ENCODE peak calls at places on chromosome 1, in nine cellular contexts. One of them, this sample, is unnamed.

GRCh38 chr1:203663820-203664219 is 37.2 kb downstream of the ATP2B4 start:
- DNase-seq in A549: no peak
- DNase-seq in IMR-90: peak; percentile 61
- DNase-seq in spleen: no peak
- DNase-seq in ovary: no peak
- DNase-seq in stomach: no peak
- DNase-seq in body of pancreas: no peak
- DNase-seq in lower leg skin: no peak
- DNase-seq in tibial nerve: no peak
- DNase-seq in this sample: no peak

GRCh38 chr1:39799770-39800470 is 11.3 kb upstream of the BMP8B start:
- DNase-seq in A549: peak; percentile 65
- DNase-seq in IMR-90: peak; percentile 84
- DNase-seq in spleen: peak; percentile 91
- DNase-seq in ovary: peak; percentile 35
- DNase-seq in lower leg skin: peak; percentile 93
- DNase-seq in body of pancreas: peak; percentile 75
- DNase-seq in stomach: peak; percentile 72
- DNase-seq in tibial nerve: peak; percentile 73
- DNase-seq in this sample: no peak

GRCh38 chr1:236685917-236686814 is at the start of gene ACTN2:
- DNase-seq in ovary: peak; percentile 62
- DNase-seq in spleen: peak; percentile 80
- DNase-seq in A549: peak; percentile 7
- DNase-seq in IMR-90: no peak
- DNase-seq in lower leg skin: peak; percentile 87
- DNase-seq in stomach: peak; percentile 55
- DNase-seq in body of pancreas: peak; percentile 60
- DNase-seq in tibial nerve: no peak
- DNase-seq in this sample: no peak

GRCh38 chr1:240122639-240123604 is 31.2 kb downstream of the FMN2 start:
- DNase-seq in body of pancreas: peak; percentile 70
- DNase-seq in stomach: no peak
- DNase-seq in A549: no peak
- DNase-seq in spleen: no peak
- DNase-seq in lower leg skin: no peak
- DNase-seq in tibial nerve: no peak
- DNase-seq in IMR-90: no peak
- DNase-seq in ovary: no peak
- DNase-seq in this sample: no peak

GRCh38 chr1:201790261-201790660 is 38.7 kb upstream of the IPO9 start:
- DNase-seq in lower leg skin: no peak
- DNase-seq in spleen: no peak
- DNase-seq in IMR-90: peak; percentile 63
- DNase-seq in tibial nerve: peak; percentile 36
- DNase-seq in stomach: no peak
- DNase-seq in A549: no peak
- DNase-seq in ovary: peak; percentile 37
- DNase-seq in body of pancreas: peak; percentile 18
- DNase-seq in this sample: no peak

GRCh38 chr1:147084273-147085096 is 87.8 kb downstream of the PRKAB2 start:
- DNase-seq in A549: peak; percentile 75
- DNase-seq in ovary: peak; percentile 46
- DNase-seq in tibial nerve: peak; percentile 44
- DNase-seq in body of pancreas: peak; percentile 65
- DNase-seq in spleen: peak; percentile 84
- DNase-seq in IMR-90: peak; percentile 85
- DNase-seq in stomach: peak; percentile 63
- DNase-seq in lower leg skin: peak; percentile 95
- DNase-seq in this sample: peak; percentile 6

GRCh38 chr1:74584185-74584584 is 71.8 kb upstream of the LRRC53 start:
- DNase-seq in body of pancreas: no peak
- DNase-seq in tibial nerve: no peak
- DNase-seq in A549: no peak
- DNase-seq in lower leg skin: no peak
- DNase-seq in stomach: no peak
- DNase-seq in spleen: no peak
- DNase-seq in ovary: no peak
- DNase-seq in IMR-90: peak; percentile 0
- DNase-seq in this sample: no peak

GRCh38 chr1:44707959-44708831 is 22.8 kb downstream of the RNU5D-1 start:
- DNase-seq in body of pancreas: peak; percentile 53
- DNase-seq in A549: peak; percentile 40
- DNase-seq in spleen: peak; percentile 34
- DNase-seq in tibial nerve: peak; percentile 44
- DNase-seq in ovary: no peak
- DNase-seq in stomach: no peak
- DNase-seq in IMR-90: peak; percentile 45
- DNase-seq in lower leg skin: no peak
- DNase-seq in this sample: no peak

GRCh38 chr1:169019419-169020058 is 87.0 kb upstream of the ATP1B1 start:
- DNase-seq in lower leg skin: no peak
- DNase-seq in stomach: no peak
- DNase-seq in spleen: no peak
- DNase-seq in IMR-90: no peak
- DNase-seq in body of pancreas: no peak
- DNase-seq in ovary: no peak
- DNase-seq in A549: no peak
- DNase-seq in tibial nerve: no peak
- DNase-seq in this sample: no peak

GRCh38 chr1:93015590-93015989 is 54.3 kb upstream of the DIPK1A start:
- DNase-seq in lower leg skin: no peak
- DNase-seq in body of pancreas: no peak
- DNase-seq in ovary: no peak
- DNase-seq in spleen: no peak
- DNase-seq in A549: no peak
- DNase-seq in tibial nerve: no peak
- DNase-seq in IMR-90: peak; percentile 54
- DNase-seq in stomach: no peak
- DNase-seq in this sample: no peak

DNA sequence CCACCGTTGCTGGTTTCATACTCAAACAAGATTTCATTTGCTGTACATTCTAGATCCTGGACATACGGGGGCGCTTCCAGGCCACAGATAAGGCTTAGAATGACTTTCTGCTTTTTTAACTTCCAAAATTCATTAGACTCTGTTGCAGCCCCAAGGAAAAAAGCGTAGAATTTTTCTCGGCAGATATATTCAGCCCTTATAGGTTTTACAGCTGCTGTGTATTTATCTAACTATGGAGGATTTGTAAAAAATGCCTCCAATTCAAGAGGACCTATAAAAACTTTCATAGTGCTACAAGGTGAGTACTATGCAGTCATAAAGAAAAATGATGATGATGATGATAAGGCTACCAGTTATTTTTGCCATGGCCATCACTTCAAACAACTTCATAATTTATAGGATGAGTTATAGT is 51.6 kb downstream of the SLC30A10 start:
- DNase-seq in spleen: no peak
- DNase-seq in IMR-90: no peak
- DNase-seq in A549: no peak
- DNase-seq in tibial nerve: no peak
- DNase-seq in lower leg skin: no peak
- DNase-seq in stomach: no peak
- DNase-seq in ovary: no peak
- DNase-seq in body of pancreas: peak; percentile 4
- DNase-seq in this sample: no peak
- TF ChIP-seq CTCF in spleen: no peak
- TF ChIP-seq CTCF in IMR-90: no peak
- TF ChIP-seq CTCF in A549: peak; percentile 45
- TF ChIP-seq CTCF in tibial nerve: no peak
- TF ChIP-seq CTCF in lower leg skin: no peak
- TF ChIP-seq CTCF in stomach: no peak
- TF ChIP-seq CTCF in ovary: no peak
- TF ChIP-seq CTCF in body of pancreas: no peak
- TF ChIP-seq CTCF in this sample: no peak

DNA sequence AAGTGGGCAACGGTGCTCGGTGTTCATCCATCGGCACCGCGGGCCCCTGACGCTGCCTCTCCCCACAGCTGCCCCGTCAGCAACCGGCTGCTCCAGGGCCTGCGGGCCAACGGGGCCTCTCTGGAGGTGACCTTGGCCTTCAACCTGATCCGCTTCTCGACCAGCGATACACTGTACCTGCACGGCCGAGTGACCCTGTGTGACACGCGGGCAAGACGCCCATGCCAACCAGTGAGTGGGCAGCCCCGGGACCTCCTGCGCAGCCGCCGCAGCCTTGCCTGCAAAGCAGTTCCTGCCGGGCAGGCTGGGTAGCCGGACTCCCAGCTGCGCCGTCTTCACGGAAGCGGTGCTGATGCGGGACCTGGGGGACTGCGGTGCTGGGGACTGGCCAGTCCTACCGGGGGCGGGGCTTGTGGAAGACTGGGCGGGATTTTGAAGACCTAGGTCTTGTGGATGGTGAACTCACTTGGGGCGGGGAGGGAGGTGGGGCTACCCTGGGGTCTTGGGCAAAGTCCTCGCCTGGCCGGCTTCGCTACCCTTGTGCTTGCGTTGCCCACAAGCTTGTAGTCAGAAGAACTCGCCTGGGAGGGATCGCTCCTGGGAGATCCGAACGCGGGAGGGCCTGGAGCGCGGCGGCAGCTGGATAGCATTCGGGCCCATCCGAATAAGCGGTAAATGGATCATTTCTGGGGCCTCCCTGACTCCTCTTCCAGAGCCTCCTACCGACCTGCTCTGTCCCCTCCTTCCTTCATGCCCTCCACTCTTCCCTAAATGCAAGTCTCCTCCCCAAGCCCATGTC is 8.8 kb upstream of the CEP85 start:
- DNase-seq in IMR-90: no peak
- DNase-seq in ovary: peak; percentile 55
- DNase-seq in stomach: peak; percentile 80
- DNase-seq in A549: no peak
- DNase-seq in body of pancreas: peak; percentile 93
- DNase-seq in tibial nerve: peak; percentile 30
- DNase-seq in spleen: peak; percentile 89
- DNase-seq in lower leg skin: peak; percentile 88
- DNase-seq in this sample: no peak
- TF ChIP-seq POLR2A in IMR-90: no peak
- TF ChIP-seq POLR2A in ovary: no peak
- TF ChIP-seq POLR2A in stomach: no peak
- TF ChIP-seq POLR2A in A549: no peak
- TF ChIP-seq POLR2A in body of pancreas: peak; percentile 70
- TF ChIP-seq POLR2A in tibial nerve: no peak
- TF ChIP-seq POLR2A in spleen: no peak
- TF ChIP-seq POLR2A in lower leg skin: no peak
- TF ChIP-seq POLR2A in this sample: no peak

DNA sequence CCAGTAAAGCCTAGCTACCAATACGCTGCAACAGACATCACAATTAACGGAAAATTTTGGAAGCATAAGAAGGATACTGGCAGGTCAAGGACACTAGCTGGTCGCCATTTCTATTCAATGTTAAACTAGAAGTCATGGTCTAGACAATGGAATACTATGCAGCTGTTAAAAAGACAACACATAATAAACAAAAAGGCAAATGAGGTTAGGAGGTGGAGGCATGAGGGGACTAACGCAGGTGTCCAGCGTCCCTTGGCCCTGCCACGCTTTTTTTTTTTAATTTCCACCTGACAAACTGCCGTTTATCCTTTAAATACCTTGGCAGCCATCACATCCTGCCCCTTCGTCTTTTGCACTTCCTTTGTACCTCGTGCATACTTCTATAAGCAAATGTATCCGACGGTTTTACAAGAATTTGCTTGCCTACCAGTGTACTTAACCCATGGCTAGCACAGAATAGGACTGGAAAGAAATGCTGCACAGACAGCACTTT is 698 bp upstream of the SLC22A15 start:
- DNase-seq in tibial nerve: no peak
- DNase-seq in body of pancreas: no peak
- DNase-seq in spleen: no peak
- DNase-seq in stomach: no peak
- DNase-seq in IMR-90: no peak
- DNase-seq in ovary: no peak
- DNase-seq in A549: no peak
- DNase-seq in lower leg skin: no peak
- DNase-seq in this sample: no peak
- TF ChIP-seq CTCF in tibial nerve: no peak
- TF ChIP-seq CTCF in body of pancreas: no peak
- TF ChIP-seq CTCF in spleen: no peak
- TF ChIP-seq CTCF in stomach: no peak
- TF ChIP-seq CTCF in IMR-90: no peak
- TF ChIP-seq CTCF in ovary: no peak
- TF ChIP-seq CTCF in A549: no peak
- TF ChIP-seq CTCF in lower leg skin: no peak
- TF ChIP-seq CTCF in this sample: no peak

DNA sequence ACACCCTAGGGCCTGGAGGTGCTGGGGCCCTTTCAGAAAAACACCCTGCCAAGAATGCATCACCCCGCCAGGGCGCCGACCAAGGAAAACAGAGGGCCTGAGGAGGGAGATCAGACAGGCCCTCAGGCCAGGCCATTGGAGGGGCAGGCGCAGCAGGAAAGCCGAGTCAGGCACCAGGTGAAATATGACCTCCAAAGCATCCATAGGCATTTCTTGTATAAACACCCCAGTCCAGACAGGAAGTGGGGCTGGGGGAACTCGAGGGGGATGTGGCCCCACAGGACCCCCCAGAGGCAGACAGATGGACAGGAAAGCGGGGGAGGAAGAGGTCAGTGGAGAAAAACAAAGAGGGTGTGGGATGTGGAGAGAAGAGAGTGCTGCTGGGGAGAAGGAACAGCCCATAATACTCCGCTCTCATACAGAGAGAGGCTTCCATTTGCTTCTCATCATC is 18.2 kb downstream of the TRIM62 start:
- DNase-seq in stomach: no peak
- DNase-seq in spleen: no peak
- DNase-seq in lower leg skin: no peak
- DNase-seq in A549: no peak
- DNase-seq in tibial nerve: no peak
- DNase-seq in body of pancreas: no peak
- DNase-seq in IMR-90: peak; percentile 90
- DNase-seq in ovary: no peak
- DNase-seq in this sample: no peak
- TF ChIP-seq POLR2A in stomach: no peak
- TF ChIP-seq POLR2A in spleen: no peak
- TF ChIP-seq POLR2A in lower leg skin: no peak
- TF ChIP-seq POLR2A in A549: no peak
- TF ChIP-seq POLR2A in tibial nerve: no peak
- TF ChIP-seq POLR2A in body of pancreas: no peak
- TF ChIP-seq POLR2A in IMR-90: no peak
- TF ChIP-seq POLR2A in ovary: no peak
- TF ChIP-seq POLR2A in this sample: no peak

GRCh38 chr1:85708826-85709222 is 591 bp upstream of the ZNHIT6 start:
- DNase-seq in stomach: no peak
- DNase-seq in body of pancreas: no peak
- DNase-seq in lower leg skin: no peak
- DNase-seq in IMR-90: no peak
- DNase-seq in ovary: no peak
- DNase-seq in spleen: peak; percentile 78
- DNase-seq in A549: peak; percentile 36
- DNase-seq in tibial nerve: no peak
- DNase-seq in this sample: no peak
- TF ChIP-seq CTCF in stomach: no peak
- TF ChIP-seq CTCF in body of pancreas: no peak
- TF ChIP-seq CTCF in lower leg skin: no peak
- TF ChIP-seq CTCF in IMR-90: no peak
- TF ChIP-seq CTCF in ovary: no peak
- TF ChIP-seq CTCF in spleen: no peak
- TF ChIP-seq CTCF in A549: no peak
- TF ChIP-seq CTCF in tibial nerve: no peak
- TF ChIP-seq CTCF in this sample: no peak

GRCh38 chr1:111739222-111739983 is at the start of gene INKA2:
- DNase-seq in body of pancreas: peak; percentile 86
- DNase-seq in stomach: peak; percentile 91
- DNase-seq in spleen: peak; percentile 96
- DNase-seq in ovary: peak; percentile 88
- DNase-seq in lower leg skin: peak; percentile 98
- DNase-seq in tibial nerve: peak; percentile 73
- DNase-seq in IMR-90: peak; percentile 83
- DNase-seq in A549: peak; percentile 72
- DNase-seq in this sample: peak; percentile 37
- TF ChIP-seq POLR2A in body of pancreas: peak; percentile 64
- TF ChIP-seq POLR2A in stomach: no peak
- TF ChIP-seq POLR2A in spleen: peak; percentile 45
- TF ChIP-seq POLR2A in ovary: peak; percentile 47
- TF ChIP-seq POLR2A in lower leg skin: no peak
- TF ChIP-seq POLR2A in tibial nerve: peak; percentile 76
- TF ChIP-seq POLR2A in IMR-90: peak; percentile 84
- TF ChIP-seq POLR2A in A549: peak; percentile 60
- TF ChIP-seq POLR2A in this sample: peak; percentile 88